ENCODE peak calls at places on chromosome 3, in eight cellular contexts. Z is left ventricle myocardium inferior, D is ovary, E is IMR-90, K is ascending aorta, A is brain microvascular endothelial cell, C is uterus, Y is pancreas. P is an unnamed sample.

GRCh38 chr3:28958656-28959055 is 322.2 kb upstream of the RBMS3 start:
- DNase-seq in Z (no peak), D (no peak), E (no peak), K (no peak), A (no peak), C (no peak), Y (no peak), P (no peak)

GRCh38 chr3:191066669-191067068 is 132.4 kb upstream of the OSTN start:
- DNase-seq in Z (no peak), D (no peak), E (peak), K (no peak), A (no peak), C (no peak), Y (no peak), P (no peak)

GRCh38 chr3:114496874-114497273 is 203.0 kb downstream of the TIGIT start:
- DNase-seq in Z (no peak), D (no peak), E (peak), K (no peak), A (peak), C (no peak), Y (no peak), P (no peak)

GRCh38 chr3:193522473-193522872 is 32.2 kb downstream of the ATP13A4 start:
- DNase-seq in Z (no peak), D (no peak), E (no peak), K (no peak), A (no peak), C (no peak), Y (no peak), P (no peak)

GRCh38 chr3:111584724-111585123 is 10.4 kb downstream of the ZBED2 start:
- DNase-seq in Z (no peak), D (no peak), E (no peak), K (no peak), A (no peak), C (no peak), Y (no peak), P (no peak)

GRCh38 chr3:129421236-129421883 is 7.1 kb downstream of the EFCAB12 start:
- DNase-seq in Z (no peak), D (no peak), E (no peak), K (no peak), A (no peak), C (no peak), Y (no peak), P (no peak)

GRCh38 chr3:138348107-138348949 is at the start of gene MRAS:
- DNase-seq in Z (peak), D (peak), E (peak), K (peak), A (peak), C (peak), Y (peak), P (peak)

GRCh38 chr3:177781686-177782161 is 584.4 kb upstream of the TBL1XR1 start:
- DNase-seq in Z (peak), D (peak), E (peak), K (no peak), A (peak), C (peak), Y (no peak), P (no peak)

GRCh38 chr3:41148446-41148845 is 50.9 kb upstream of the CTNNB1 start:
- DNase-seq in Z (no peak), D (no peak), E (no peak), K (no peak), A (no peak), C (peak), Y (no peak), P (no peak)

GRCh38 chr3:193731656-193732055 is 138.6 kb downstream of the OPA1 start:
- DNase-seq in Z (no peak), D (no peak), E (no peak), K (no peak), A (no peak), C (no peak), Y (no peak), P (no peak)

GRCh38 chr3:122356402-122356801 is 26.6 kb downstream of the MIX23 start:
- DNase-seq in Z (no peak), D (peak), E (peak), K (no peak), A (no peak), C (no peak), Y (peak), P (no peak)

GRCh38 chr3:174659516-174659915 is 199.6 kb upstream of the NAALADL2 start:
- DNase-seq in Z (no peak), D (no peak), E (no peak), K (no peak), A (no peak), C (no peak), Y (no peak), P (no peak)

GRCh38 chr3:89578253-89578529 is 470.8 kb downstream of the EPHA3 start:
- DNase-seq in Z (no peak), D (no peak), E (no peak), K (no peak), A (no peak), C (no peak), Y (no peak), P (no peak)

GRCh38 chr3:147371141-147371540 is 35.2 kb downstream of the ZIC4 start:
- DNase-seq in Z (no peak), D (no peak), E (no peak), K (no peak), A (no peak), C (no peak), Y (no peak), P (peak)

GRCh38 chr3:190701096-190701532 is 161.4 kb downstream of the GMNC start:
- DNase-seq in Z (peak), D (peak), E (peak), K (no peak), A (peak), C (no peak), Y (peak), P (peak)

GRCh38 chr3:160162440-160162839 is 62.8 kb upstream of the C3orf80 start:
- DNase-seq in Z (no peak), D (no peak), E (no peak), K (no peak), A (no peak), C (no peak), Y (no peak), P (no peak)

GRCh38 chr3:128210711-128211110 is 57.4 kb downstream of the EEFSEC start:
- DNase-seq in Z (no peak), D (no peak), E (no peak), K (no peak), A (no peak), C (no peak), Y (no peak), P (no peak)

GRCh38 chr3:104460477-104461406 is 906.0 kb upstream of the ALCAM start:
- DNase-seq in Z (no peak), D (no peak), E (peak), K (no peak), A (peak), C (no peak), Y (no peak), P (no peak)

GRCh38 chr3:13066236-13066635 is 7.0 kb downstream of the IQSEC1 start:
- DNase-seq in Z (no peak), D (no peak), E (no peak), K (no peak), A (no peak), C (no peak), Y (no peak), P (no peak)
- H3K27ac ChIP-seq in Z (no peak), D (no peak), E (no peak), K (no peak), A (no peak), C (no peak), Y (no peak), P (no peak)

GRCh38 chr3:49901351-49902339 is 2.0 kb downstream of the MST1R start:
- DNase-seq in Z (no peak), D (no peak), E (peak), K (no peak), A (no peak), C (no peak), Y (no peak), P (no peak)
- H3K4me3 ChIP-seq in Z (no peak), D (no peak), E (no peak), K (no peak), A (no peak), C (no peak), Y (no peak), P (no peak)

GRCh38 chr3:44992555-44993470 is 16.8 kb downstream of the EXOSC7 start:
- DNase-seq in Z (no peak), D (no peak), E (no peak), K (no peak), A (no peak), C (no peak), Y (no peak), P (no peak)
- H3K27ac ChIP-seq in Z (peak), D (no peak), E (peak), K (no peak), A (peak), C (no peak), Y (no peak), P (no peak)

GRCh38 chr3:100429187-100429586 is 27.8 kb downstream of the LNP1 start:
- DNase-seq in Z (no peak), D (no peak), E (no peak), K (no peak), A (no peak), C (no peak), Y (no peak), P (no peak)
- H3K4me3 ChIP-seq in Z (no peak), D (no peak), E (no peak), K (peak), A (no peak), C (no peak), Y (no peak), P (no peak)

DNA sequence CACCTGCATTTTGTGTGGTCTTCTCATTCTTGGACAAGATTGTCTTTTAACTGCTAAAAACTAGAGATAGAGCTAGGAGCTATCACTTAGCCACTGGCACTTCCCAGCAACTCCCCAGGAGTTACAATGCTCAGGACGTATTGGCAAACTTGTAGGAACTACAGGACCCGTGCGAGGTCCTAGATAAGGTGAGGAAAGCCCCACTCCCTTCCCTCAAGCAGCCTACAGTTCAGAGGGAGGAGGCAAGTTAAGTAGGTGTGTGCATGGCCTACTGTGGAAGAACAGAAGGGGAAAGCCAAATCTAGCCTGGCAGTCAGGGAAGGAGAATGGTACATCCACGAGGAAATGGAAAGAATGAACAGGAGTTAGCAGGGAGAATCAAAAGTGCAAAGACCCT is 504.8 kb upstream of the PROK2 start:
- DNase-seq in Z (no peak), D (no peak), E (no peak), K (no peak), A (no peak), C (no peak), Y (no peak), P (no peak)
- H3K27ac ChIP-seq in Z (no peak), D (no peak), E (no peak), K (no peak), A (no peak), C (no peak), Y (peak), P (peak)

DNA sequence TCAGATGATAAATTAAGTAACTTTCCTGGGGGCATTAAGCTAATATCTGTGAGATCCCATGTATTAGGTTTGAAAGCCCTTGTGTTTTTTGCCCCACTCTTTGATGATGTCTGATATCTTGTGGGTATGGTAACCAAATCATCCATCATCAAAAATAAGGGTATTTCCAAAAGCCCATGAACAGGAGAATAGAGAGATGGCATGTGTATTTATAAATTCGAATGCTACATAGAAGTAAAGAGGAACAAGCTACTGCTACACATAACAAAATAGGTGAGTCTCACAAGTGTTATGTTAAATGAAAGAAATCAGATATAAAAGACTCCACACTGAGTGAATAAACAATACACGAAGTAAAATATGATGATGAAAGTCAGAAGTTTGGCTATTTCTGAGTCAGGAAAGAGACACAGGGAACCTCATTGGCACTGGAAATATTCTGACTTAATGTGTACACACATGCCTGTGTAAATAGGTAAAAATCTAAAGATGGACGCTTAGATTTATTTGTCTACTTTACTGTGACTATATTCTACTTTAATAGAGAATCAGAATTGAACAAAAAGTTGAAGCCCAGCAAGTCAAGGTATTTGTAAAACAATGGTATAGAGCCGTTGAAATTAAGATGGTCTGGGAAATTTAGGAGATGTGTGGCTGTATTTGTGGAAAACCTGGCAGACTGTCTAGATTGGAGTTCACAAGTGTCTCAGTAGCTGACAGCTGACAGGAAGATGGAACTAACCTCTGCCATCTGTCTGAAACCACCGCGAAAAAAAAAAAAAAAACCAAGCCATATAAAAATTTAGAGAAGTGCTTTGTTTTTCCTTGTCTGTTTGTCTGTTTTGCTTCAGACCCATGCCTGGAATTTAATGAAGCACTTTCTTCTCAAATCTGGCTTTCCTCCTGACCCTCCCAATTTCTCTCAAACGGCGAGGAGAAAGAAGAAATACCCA is 111.0 kb upstream of the TGFBR2 start:
- DNase-seq in Z (no peak), D (no peak), E (no peak), K (no peak), A (no peak), C (no peak), Y (no peak), P (no peak)
- H3K4me3 ChIP-seq in Z (no peak), D (no peak), E (no peak), K (peak), A (no peak), C (peak), Y (no peak), P (no peak)

DNA sequence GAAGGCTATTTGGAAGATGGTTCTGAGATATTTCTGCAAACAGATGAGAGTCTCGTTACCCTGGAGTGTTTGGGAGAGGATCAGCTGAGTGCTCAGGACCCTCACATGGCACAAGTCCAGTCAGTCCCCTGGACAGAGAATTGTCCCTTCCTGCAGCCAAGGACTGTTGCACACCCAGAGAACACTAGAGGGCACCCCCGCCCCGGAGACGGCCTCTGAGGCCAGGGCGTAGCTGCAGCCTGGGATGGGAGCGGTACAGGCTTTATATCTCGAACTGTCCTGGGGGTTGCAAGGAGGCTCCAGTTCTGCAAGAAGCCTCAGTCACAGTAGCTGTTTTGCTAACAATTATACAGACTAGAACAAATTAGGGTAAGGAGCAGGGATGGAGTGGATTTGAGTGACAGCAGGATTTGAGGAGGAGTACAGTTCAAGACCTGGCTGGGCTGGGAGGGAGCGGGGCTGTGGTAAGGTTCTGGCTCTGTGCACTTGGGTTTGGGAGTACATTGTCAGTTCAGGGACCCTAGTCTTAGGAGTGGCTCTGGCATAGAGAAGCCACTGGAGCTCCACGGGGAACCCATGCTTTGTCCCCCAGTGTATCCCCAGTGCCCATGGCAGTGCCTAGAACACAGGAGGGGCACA is 67.6 kb upstream of the HACD2 start:
- DNase-seq in Z (peak), D (peak), E (peak), K (no peak), A (peak), C (peak), Y (peak), P (peak)
- H3K27ac ChIP-seq in Z (peak), D (no peak), E (peak), K (peak), A (no peak), C (peak), Y (no peak), P (peak)